ENCODE peak calls at places on chromosomes 3 and 15, in nine cellular contexts. One of them, this sample, is unnamed.

GRCh38 chr3:101935081-101935480 is 85.8 kb downstream of the NFKBIZ start:
- DNase-seq in endodermal cell: no peak
- DNase-seq in IMR-90: no peak
- DNase-seq in colonic mucosa: no peak
- DNase-seq in HepG2: no peak
- DNase-seq in fibroblast of lung: no peak
- DNase-seq in MM.1S: no peak
- DNase-seq in neuronal stem cell: no peak
- DNase-seq in GM23248: no peak
- DNase-seq in this sample: peak

GRCh38 chr15:65939901-65940617 is 70.8 kb downstream of the RAB11A start:
- DNase-seq in endodermal cell: no peak
- DNase-seq in IMR-90: peak
- DNase-seq in colonic mucosa: no peak
- DNase-seq in HepG2: no peak
- DNase-seq in fibroblast of lung: peak
- DNase-seq in MM.1S: no peak
- DNase-seq in neuronal stem cell: no peak
- DNase-seq in GM23248: peak
- DNase-seq in this sample: peak

GRCh38 chr15:73127302-73127936 is 75.2 kb downstream of the NEO1 start:
- DNase-seq in endodermal cell: peak
- DNase-seq in IMR-90: peak
- DNase-seq in colonic mucosa: peak
- DNase-seq in HepG2: peak
- DNase-seq in fibroblast of lung: peak
- DNase-seq in MM.1S: peak
- DNase-seq in neuronal stem cell: peak
- DNase-seq in GM23248: peak
- DNase-seq in this sample: peak

GRCh38 chr3:81245043-81245442 is 516.4 kb downstream of the GBE1 start:
- DNase-seq in endodermal cell: no peak
- DNase-seq in IMR-90: no peak
- DNase-seq in colonic mucosa: no peak
- DNase-seq in HepG2: no peak
- DNase-seq in fibroblast of lung: peak
- DNase-seq in MM.1S: no peak
- DNase-seq in neuronal stem cell: no peak
- DNase-seq in GM23248: peak
- DNase-seq in this sample: no peak

GRCh38 chr15:98719169-98719515 is 70.8 kb downstream of the IGF1R start:
- DNase-seq in endodermal cell: no peak
- DNase-seq in IMR-90: no peak
- DNase-seq in colonic mucosa: no peak
- DNase-seq in HepG2: no peak
- DNase-seq in fibroblast of lung: peak
- DNase-seq in MM.1S: no peak
- DNase-seq in neuronal stem cell: no peak
- DNase-seq in GM23248: peak
- DNase-seq in this sample: no peak

GRCh38 chr15:77481670-77482069 is 61.0 kb downstream of the HMG20A start:
- DNase-seq in endodermal cell: no peak
- DNase-seq in IMR-90: no peak
- DNase-seq in colonic mucosa: no peak
- DNase-seq in HepG2: no peak
- DNase-seq in fibroblast of lung: peak
- DNase-seq in MM.1S: no peak
- DNase-seq in neuronal stem cell: no peak
- DNase-seq in GM23248: peak
- DNase-seq in this sample: peak

GRCh38 chr3:147807773-147808172 is 398.6 kb downstream of the ZIC1 start:
- DNase-seq in endodermal cell: no peak
- DNase-seq in IMR-90: no peak
- DNase-seq in colonic mucosa: no peak
- DNase-seq in HepG2: no peak
- DNase-seq in fibroblast of lung: peak
- DNase-seq in MM.1S: no peak
- DNase-seq in neuronal stem cell: no peak
- DNase-seq in GM23248: no peak
- DNase-seq in this sample: no peak

GRCh38 chr3:175977968-175978752 is 1119.0 kb downstream of the NAALADL2 start:
- DNase-seq in endodermal cell: no peak
- DNase-seq in IMR-90: no peak
- DNase-seq in colonic mucosa: no peak
- DNase-seq in HepG2: no peak
- DNase-seq in fibroblast of lung: no peak
- DNase-seq in MM.1S: no peak
- DNase-seq in neuronal stem cell: no peak
- DNase-seq in GM23248: no peak
- DNase-seq in this sample: no peak

GRCh38 chr3:180267202-180267843 is 230.6 kb upstream of the PEX5L start:
- DNase-seq in endodermal cell: no peak
- DNase-seq in IMR-90: no peak
- DNase-seq in colonic mucosa: no peak
- DNase-seq in HepG2: no peak
- DNase-seq in fibroblast of lung: no peak
- DNase-seq in MM.1S: peak
- DNase-seq in neuronal stem cell: no peak
- DNase-seq in GM23248: no peak
- DNase-seq in this sample: peak

GRCh38 chr15:33956397-33956796 is 11.9 kb upstream of the CHRM5 start:
- DNase-seq in endodermal cell: no peak
- DNase-seq in IMR-90: peak
- DNase-seq in colonic mucosa: no peak
- DNase-seq in HepG2: no peak
- DNase-seq in fibroblast of lung: peak
- DNase-seq in MM.1S: no peak
- DNase-seq in neuronal stem cell: no peak
- DNase-seq in GM23248: no peak
- DNase-seq in this sample: no peak

GRCh38 chr3:187929115-187929828 is 184.0 kb upstream of the BCL6 start:
- DNase-seq in endodermal cell: no peak
- DNase-seq in IMR-90: no peak
- DNase-seq in colonic mucosa: no peak
- DNase-seq in HepG2: no peak
- DNase-seq in fibroblast of lung: no peak
- DNase-seq in MM.1S: no peak
- DNase-seq in neuronal stem cell: no peak
- DNase-seq in GM23248: no peak
- DNase-seq in this sample: no peak

GRCh38 chr3:36701903-36702374 is 62.4 kb downstream of the DCLK3 start:
- DNase-seq in endodermal cell: no peak
- DNase-seq in IMR-90: peak
- DNase-seq in colonic mucosa: no peak
- DNase-seq in HepG2: no peak
- DNase-seq in fibroblast of lung: peak
- DNase-seq in MM.1S: no peak
- DNase-seq in neuronal stem cell: no peak
- DNase-seq in GM23248: peak
- DNase-seq in this sample: peak

GRCh38 chr3:2036096-2036495 is 62.6 kb upstream of the CNTN4 start:
- DNase-seq in endodermal cell: no peak
- DNase-seq in IMR-90: no peak
- DNase-seq in colonic mucosa: peak
- DNase-seq in HepG2: no peak
- DNase-seq in fibroblast of lung: no peak
- DNase-seq in MM.1S: no peak
- DNase-seq in neuronal stem cell: no peak
- DNase-seq in GM23248: no peak
- DNase-seq in this sample: no peak

GRCh38 chr3:139797724-139798343 is 120.1 kb upstream of the NMNAT3 start:
- DNase-seq in endodermal cell: peak
- DNase-seq in IMR-90: peak
- DNase-seq in colonic mucosa: peak
- DNase-seq in HepG2: no peak
- DNase-seq in fibroblast of lung: peak
- DNase-seq in MM.1S: peak
- DNase-seq in neuronal stem cell: peak
- DNase-seq in GM23248: peak
- DNase-seq in this sample: peak

GRCh38 chr3:169901453-169901852 is 9.9 kb upstream of the SAMD7 start:
- DNase-seq in endodermal cell: no peak
- DNase-seq in IMR-90: no peak
- DNase-seq in colonic mucosa: no peak
- DNase-seq in HepG2: no peak
- DNase-seq in fibroblast of lung: no peak
- DNase-seq in MM.1S: no peak
- DNase-seq in neuronal stem cell: no peak
- DNase-seq in GM23248: peak
- DNase-seq in this sample: no peak
- H3K9ac ChIP-seq in endodermal cell: no peak
- H3K9ac ChIP-seq in IMR-90: no peak
- H3K9ac ChIP-seq in colonic mucosa: no peak
- H3K9ac ChIP-seq in HepG2: no peak
- H3K9ac ChIP-seq in fibroblast of lung: no peak
- H3K9ac ChIP-seq in MM.1S: no peak
- H3K9ac ChIP-seq in neuronal stem cell: no peak
- H3K9ac ChIP-seq in GM23248: no peak
- H3K9ac ChIP-seq in this sample: no peak

GRCh38 chr3:46867550-46867898 is 4.3 kb upstream of the MYL3 start:
- DNase-seq in endodermal cell: no peak
- DNase-seq in IMR-90: no peak
- DNase-seq in colonic mucosa: peak
- DNase-seq in HepG2: no peak
- DNase-seq in fibroblast of lung: peak
- DNase-seq in MM.1S: no peak
- DNase-seq in neuronal stem cell: no peak
- DNase-seq in GM23248: peak
- DNase-seq in this sample: no peak
- H3K9ac ChIP-seq in endodermal cell: no peak
- H3K9ac ChIP-seq in IMR-90: no peak
- H3K9ac ChIP-seq in colonic mucosa: no peak
- H3K9ac ChIP-seq in HepG2: no peak
- H3K9ac ChIP-seq in fibroblast of lung: no peak
- H3K9ac ChIP-seq in MM.1S: no peak
- H3K9ac ChIP-seq in neuronal stem cell: no peak
- H3K9ac ChIP-seq in GM23248: no peak
- H3K9ac ChIP-seq in this sample: no peak

DNA sequence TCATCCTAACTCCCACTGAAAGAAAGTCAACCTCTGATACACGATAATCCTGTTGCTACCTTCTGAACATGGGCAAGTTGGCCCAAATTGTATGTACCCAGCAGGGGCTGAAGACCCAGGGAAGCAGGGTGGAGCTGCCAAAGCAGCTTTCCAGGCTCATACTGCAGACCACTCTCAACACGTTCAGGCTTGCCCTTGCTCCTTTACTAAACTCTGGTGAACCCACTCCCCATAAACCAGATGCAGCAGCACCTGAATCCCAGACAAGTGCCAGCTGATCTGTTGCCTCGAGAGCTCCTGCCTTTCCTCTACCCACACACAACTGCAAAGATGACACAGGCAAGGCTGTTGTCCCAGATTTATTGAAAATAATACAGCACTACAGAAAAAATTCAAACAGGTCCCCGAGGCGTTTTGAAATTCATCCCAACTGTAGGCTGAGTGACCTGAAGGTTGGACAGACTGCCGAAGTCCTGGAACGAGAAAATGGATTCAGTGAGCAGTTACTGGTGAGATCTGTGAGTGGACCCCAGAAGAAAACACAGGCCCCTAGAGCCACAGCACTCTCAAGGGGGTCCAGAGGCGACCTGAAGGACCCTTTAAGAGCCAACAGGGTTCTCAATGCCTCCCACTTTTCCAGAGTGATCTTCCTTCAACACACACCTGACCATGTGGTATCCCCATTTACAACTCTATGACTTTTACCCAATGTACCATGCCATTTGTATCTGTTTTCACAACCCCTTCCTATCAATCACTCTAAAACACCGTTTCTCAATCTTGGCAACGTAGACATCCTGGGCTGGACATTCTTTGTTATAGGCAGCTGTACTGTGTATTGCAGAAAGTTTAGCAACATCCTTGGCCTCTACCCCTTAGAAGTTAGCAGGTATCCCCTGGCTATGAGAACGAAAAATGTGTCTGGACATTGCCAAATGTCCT is 3.6 kb downstream of the RPS17 start:
- DNase-seq in endodermal cell: peak
- DNase-seq in IMR-90: no peak
- DNase-seq in colonic mucosa: no peak
- DNase-seq in HepG2: no peak
- DNase-seq in fibroblast of lung: no peak
- DNase-seq in MM.1S: no peak
- DNase-seq in neuronal stem cell: no peak
- DNase-seq in GM23248: peak
- DNase-seq in this sample: no peak
- H3K9ac ChIP-seq in endodermal cell: no peak
- H3K9ac ChIP-seq in IMR-90: no peak
- H3K9ac ChIP-seq in colonic mucosa: no peak
- H3K9ac ChIP-seq in HepG2: no peak
- H3K9ac ChIP-seq in fibroblast of lung: no peak
- H3K9ac ChIP-seq in MM.1S: no peak
- H3K9ac ChIP-seq in neuronal stem cell: no peak
- H3K9ac ChIP-seq in GM23248: peak
- H3K9ac ChIP-seq in this sample: no peak

GRCh38 chr15:67175643-67176071 is 78.8 kb downstream of the AAGAB start:
- DNase-seq in endodermal cell: peak
- DNase-seq in IMR-90: peak
- DNase-seq in colonic mucosa: no peak
- DNase-seq in HepG2: no peak
- DNase-seq in fibroblast of lung: no peak
- DNase-seq in MM.1S: no peak
- DNase-seq in neuronal stem cell: no peak
- DNase-seq in GM23248: peak
- DNase-seq in this sample: no peak
- H3K9ac ChIP-seq in endodermal cell: no peak
- H3K9ac ChIP-seq in IMR-90: peak
- H3K9ac ChIP-seq in colonic mucosa: peak
- H3K9ac ChIP-seq in HepG2: no peak
- H3K9ac ChIP-seq in fibroblast of lung: no peak
- H3K9ac ChIP-seq in MM.1S: no peak
- H3K9ac ChIP-seq in neuronal stem cell: no peak
- H3K9ac ChIP-seq in GM23248: peak
- H3K9ac ChIP-seq in this sample: no peak

GRCh38 chr3:48280883-48281282 is 40.0 kb downstream of the ZNF589 start:
- DNase-seq in endodermal cell: no peak
- DNase-seq in IMR-90: no peak
- DNase-seq in colonic mucosa: no peak
- DNase-seq in HepG2: no peak
- DNase-seq in fibroblast of lung: no peak
- DNase-seq in MM.1S: no peak
- DNase-seq in neuronal stem cell: no peak
- DNase-seq in GM23248: no peak
- DNase-seq in this sample: no peak
- H3K9ac ChIP-seq in endodermal cell: no peak
- H3K9ac ChIP-seq in IMR-90: no peak
- H3K9ac ChIP-seq in colonic mucosa: no peak
- H3K9ac ChIP-seq in HepG2: no peak
- H3K9ac ChIP-seq in fibroblast of lung: no peak
- H3K9ac ChIP-seq in MM.1S: no peak
- H3K9ac ChIP-seq in neuronal stem cell: no peak
- H3K9ac ChIP-seq in GM23248: peak
- H3K9ac ChIP-seq in this sample: no peak